ENCODE peak calls at places on chromosomes 7 and 10, in five cellular contexts. One of them, this sample, is unnamed.

GRCh38 chr7:45647967-45648670 is 74.0 kb downstream of the ADCY1 start:
- DNase-seq in esophagus muscularis mucosa: no peak
- DNase-seq in HFFc6: no peak
- DNase-seq in fibroblast of pulmonary artery: no peak
- DNase-seq in type B pancreatic cell: no peak
- DNase-seq in this sample: no peak

GRCh38 chr10:5595095-5595494 is 70.3 kb downstream of the CALML3 start:
- DNase-seq in esophagus muscularis mucosa: no peak
- DNase-seq in HFFc6: no peak
- DNase-seq in fibroblast of pulmonary artery: no peak
- DNase-seq in type B pancreatic cell: no peak
- DNase-seq in this sample: no peak

GRCh38 chr10:123139521-123140163 is 3.9 kb downstream of the HMX3 start:
- DNase-seq in esophagus muscularis mucosa: peak; percentile 74
- DNase-seq in HFFc6: no peak
- DNase-seq in fibroblast of pulmonary artery: peak; percentile 67
- DNase-seq in type B pancreatic cell: no peak
- DNase-seq in this sample: no peak

GRCh38 chr10:10294801-10295515 is 722.7 kb upstream of the CELF2 start:
- DNase-seq in esophagus muscularis mucosa: no peak
- DNase-seq in HFFc6: no peak
- DNase-seq in fibroblast of pulmonary artery: no peak
- DNase-seq in type B pancreatic cell: no peak
- DNase-seq in this sample: no peak

GRCh38 chr10:25050402-25050801 is 34.0 kb downstream of the THNSL1 start:
- DNase-seq in esophagus muscularis mucosa: no peak
- DNase-seq in HFFc6: no peak
- DNase-seq in fibroblast of pulmonary artery: no peak
- DNase-seq in type B pancreatic cell: no peak
- DNase-seq in this sample: no peak

GRCh38 chr7:126803060-126803665 is 449.6 kb downstream of the GRM8 start:
- DNase-seq in esophagus muscularis mucosa: no peak
- DNase-seq in HFFc6: peak; percentile 67
- DNase-seq in fibroblast of pulmonary artery: peak; percentile 82
- DNase-seq in type B pancreatic cell: no peak
- DNase-seq in this sample: peak; percentile 76

GRCh38 chr10:118213456-118213855 is 128.7 kb downstream of the FAM204A start:
- DNase-seq in esophagus muscularis mucosa: no peak
- DNase-seq in HFFc6: no peak
- DNase-seq in fibroblast of pulmonary artery: no peak
- DNase-seq in type B pancreatic cell: no peak
- DNase-seq in this sample: no peak

GRCh38 chr7:85564861-85565630 is 378.2 kb upstream of the SEMA3D start:
- DNase-seq in esophagus muscularis mucosa: no peak
- DNase-seq in HFFc6: peak; percentile 4
- DNase-seq in fibroblast of pulmonary artery: peak; percentile 26
- DNase-seq in type B pancreatic cell: no peak
- DNase-seq in this sample: no peak

GRCh38 chr7:70177166-70177565 is 578.9 kb downstream of the AUTS2 start:
- DNase-seq in esophagus muscularis mucosa: no peak
- DNase-seq in HFFc6: no peak
- DNase-seq in fibroblast of pulmonary artery: no peak
- DNase-seq in type B pancreatic cell: no peak
- DNase-seq in this sample: peak; percentile 70

GRCh38 chr10:95290801-95291633 is at the start of gene PDLIM1:
- DNase-seq in esophagus muscularis mucosa: no peak
- DNase-seq in HFFc6: peak; percentile 49
- DNase-seq in fibroblast of pulmonary artery: peak; percentile 68
- DNase-seq in type B pancreatic cell: peak; percentile 80
- DNase-seq in this sample: peak; percentile 57

GRCh38 chr7:923108-924041 is 31.1 kb downstream of the ADAP1 start:
- DNase-seq in esophagus muscularis mucosa: peak; percentile 94
- DNase-seq in HFFc6: no peak
- DNase-seq in fibroblast of pulmonary artery: peak; percentile 36
- DNase-seq in type B pancreatic cell: no peak
- DNase-seq in this sample: peak; percentile 26

GRCh38 chr10:123906884-123907652 is 15.5 kb upstream of the CPXM2 start:
- DNase-seq in esophagus muscularis mucosa: no peak
- DNase-seq in HFFc6: no peak
- DNase-seq in fibroblast of pulmonary artery: no peak
- DNase-seq in type B pancreatic cell: no peak
- DNase-seq in this sample: no peak

GRCh38 chr7:108613147-108613948 is 43.7 kb downstream of the DNAJB9 start:
- DNase-seq in esophagus muscularis mucosa: no peak
- DNase-seq in HFFc6: peak; percentile 40
- DNase-seq in fibroblast of pulmonary artery: peak; percentile 63
- DNase-seq in type B pancreatic cell: no peak
- DNase-seq in this sample: peak; percentile 50

GRCh38 chr10:43785252-43785651 is 136.6 kb upstream of the ZNF32 start:
- DNase-seq in esophagus muscularis mucosa: no peak
- DNase-seq in HFFc6: no peak
- DNase-seq in fibroblast of pulmonary artery: peak; percentile 30
- DNase-seq in type B pancreatic cell: no peak
- DNase-seq in this sample: no peak

GRCh38 chr10:119441151-119441821 is 101.2 kb downstream of the RGS10 start:
- DNase-seq in esophagus muscularis mucosa: no peak
- DNase-seq in HFFc6: peak; percentile 74
- DNase-seq in fibroblast of pulmonary artery: peak; percentile 95
- DNase-seq in type B pancreatic cell: no peak
- DNase-seq in this sample: peak; percentile 34

GRCh38 chr7:55075464-55075971 is 56.7 kb downstream of the EGFR start:
- DNase-seq in esophagus muscularis mucosa: no peak
- DNase-seq in HFFc6: no peak
- DNase-seq in fibroblast of pulmonary artery: peak; percentile 46
- DNase-seq in type B pancreatic cell: no peak
- DNase-seq in this sample: no peak

GRCh38 chr10:76113952-76114351 is 682.5 kb downstream of the LRMDA start:
- DNase-seq in esophagus muscularis mucosa: no peak
- DNase-seq in HFFc6: no peak
- DNase-seq in fibroblast of pulmonary artery: peak; percentile 1
- DNase-seq in type B pancreatic cell: no peak
- DNase-seq in this sample: no peak

GRCh38 chr7:1400351-1400750 is 58.9 kb downstream of the MICALL2 start:
- DNase-seq in esophagus muscularis mucosa: no peak
- DNase-seq in HFFc6: no peak
- DNase-seq in fibroblast of pulmonary artery: no peak
- DNase-seq in type B pancreatic cell: no peak
- DNase-seq in this sample: no peak

GRCh38 chr10:93711891-93712290 is 9.5 kb upstream of the FRA10AC1 start:
- DNase-seq in esophagus muscularis mucosa: no peak
- DNase-seq in HFFc6: no peak
- DNase-seq in fibroblast of pulmonary artery: peak; percentile 4
- DNase-seq in type B pancreatic cell: no peak
- DNase-seq in this sample: peak; percentile 4

GRCh38 chr10:21689881-21690280 is 155.8 kb downstream of the MLLT10 start:
- DNase-seq in esophagus muscularis mucosa: no peak
- DNase-seq in HFFc6: no peak
- DNase-seq in fibroblast of pulmonary artery: no peak
- DNase-seq in type B pancreatic cell: no peak
- DNase-seq in this sample: no peak

GRCh38 chr7:18440934-18441333 is 54.6 kb upstream of the HDAC9 start:
- DNase-seq in esophagus muscularis mucosa: no peak
- DNase-seq in HFFc6: no peak
- DNase-seq in fibroblast of pulmonary artery: no peak
- DNase-seq in type B pancreatic cell: no peak
- DNase-seq in this sample: no peak

GRCh38 chr7:100163871-100164270 is 4.5 kb downstream of the GAL3ST4 start:
- DNase-seq in esophagus muscularis mucosa: no peak
- DNase-seq in HFFc6: no peak
- DNase-seq in fibroblast of pulmonary artery: no peak
- DNase-seq in type B pancreatic cell: no peak
- DNase-seq in this sample: no peak

GRCh38 chr10:113524120-113524519 is 28.7 kb upstream of the HABP2 start:
- DNase-seq in esophagus muscularis mucosa: no peak
- DNase-seq in HFFc6: no peak
- DNase-seq in fibroblast of pulmonary artery: no peak
- DNase-seq in type B pancreatic cell: no peak
- DNase-seq in this sample: no peak

GRCh38 chr7:42661312-42661711 is 250.6 kb downstream of the C7orf25 start:
- DNase-seq in esophagus muscularis mucosa: peak; percentile 10
- DNase-seq in HFFc6: peak; percentile 9
- DNase-seq in fibroblast of pulmonary artery: peak; percentile 88
- DNase-seq in type B pancreatic cell: no peak
- DNase-seq in this sample: peak; percentile 72

DNA sequence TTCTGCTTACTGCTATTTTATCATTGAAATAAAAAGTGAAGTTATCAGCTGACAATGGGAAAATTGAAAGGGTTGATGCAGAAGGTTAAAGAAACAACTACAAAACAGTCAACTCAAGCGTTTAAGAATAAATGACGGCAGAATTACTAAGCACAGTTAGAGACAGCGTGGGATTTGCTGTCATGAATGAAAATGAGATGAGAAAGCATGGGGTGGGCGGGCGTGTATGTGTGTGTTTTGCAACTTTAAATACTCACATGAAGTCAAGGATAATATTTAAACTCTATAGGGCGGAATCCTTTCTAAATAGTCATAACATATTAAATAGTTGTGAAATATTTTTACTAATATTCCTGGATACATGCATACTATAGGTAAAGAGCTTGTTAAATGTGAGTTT is 450.8 kb downstream of the ETV1 start:
- DNase-seq in esophagus muscularis mucosa: no peak
- DNase-seq in HFFc6: no peak
- DNase-seq in fibroblast of pulmonary artery: peak; percentile 41
- DNase-seq in type B pancreatic cell: no peak
- DNase-seq in this sample: no peak
- TF ChIP-seq CTCF in esophagus muscularis mucosa: no peak
- TF ChIP-seq CTCF in HFFc6: no peak
- TF ChIP-seq CTCF in fibroblast of pulmonary artery: no peak
- TF ChIP-seq CTCF in type B pancreatic cell: no peak
- TF ChIP-seq CTCF in this sample: no peak

DNA sequence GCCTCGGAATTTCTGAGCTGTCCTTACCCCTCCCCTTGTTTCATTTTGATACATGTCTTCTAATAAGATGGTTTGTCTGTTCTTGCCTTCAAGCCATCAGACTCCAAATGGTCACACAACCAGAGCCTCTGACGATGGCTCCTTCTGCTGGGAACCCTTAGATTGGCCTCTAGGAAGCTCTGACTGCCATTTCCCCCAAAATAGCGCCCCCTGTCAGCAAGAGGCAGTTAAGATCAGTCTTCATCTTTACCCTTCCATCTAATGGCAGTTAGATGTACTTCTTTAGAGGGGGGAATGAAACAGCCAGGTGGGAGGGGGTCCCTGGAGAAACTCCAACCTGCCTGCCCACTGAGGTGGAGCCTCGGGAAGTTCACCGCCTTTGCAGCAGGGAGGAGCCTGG is 85.8 kb upstream of the GPR22 start:
- DNase-seq in esophagus muscularis mucosa: no peak
- DNase-seq in HFFc6: no peak
- DNase-seq in fibroblast of pulmonary artery: no peak
- DNase-seq in type B pancreatic cell: no peak
- DNase-seq in this sample: no peak
- TF ChIP-seq CTCF in esophagus muscularis mucosa: no peak
- TF ChIP-seq CTCF in HFFc6: peak; percentile 44
- TF ChIP-seq CTCF in fibroblast of pulmonary artery: no peak
- TF ChIP-seq CTCF in type B pancreatic cell: no peak
- TF ChIP-seq CTCF in this sample: peak; percentile 3

DNA sequence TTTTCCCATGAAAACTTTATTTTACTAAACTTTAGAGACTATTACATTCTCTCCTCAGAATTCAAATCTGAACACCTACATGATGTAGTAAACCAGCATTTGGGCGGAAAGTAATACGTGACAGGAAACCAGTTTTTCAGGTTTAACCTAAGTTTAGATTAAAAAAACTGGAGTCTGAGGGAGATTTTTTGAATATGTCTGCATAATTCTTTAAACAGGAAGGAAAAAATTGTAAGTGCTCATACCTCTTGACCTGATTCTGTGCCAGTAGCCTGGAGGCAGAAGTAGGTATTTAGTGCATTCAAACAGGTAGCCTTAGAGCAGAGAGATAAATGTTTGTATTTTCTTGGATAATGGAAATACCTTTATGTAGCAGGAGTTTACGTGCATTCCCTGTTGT is 224.3 kb downstream of the MDFIC start:
- DNase-seq in esophagus muscularis mucosa: no peak
- DNase-seq in HFFc6: no peak
- DNase-seq in fibroblast of pulmonary artery: no peak
- DNase-seq in type B pancreatic cell: no peak
- DNase-seq in this sample: no peak
- TF ChIP-seq CTCF in esophagus muscularis mucosa: no peak
- TF ChIP-seq CTCF in HFFc6: no peak
- TF ChIP-seq CTCF in fibroblast of pulmonary artery: no peak
- TF ChIP-seq CTCF in type B pancreatic cell: no peak
- TF ChIP-seq CTCF in this sample: no peak

GRCh38 chr10:90289037-90289436 is 568.8 kb downstream of the HTR7 start:
- DNase-seq in esophagus muscularis mucosa: no peak
- DNase-seq in HFFc6: no peak
- DNase-seq in fibroblast of pulmonary artery: peak; percentile 56
- DNase-seq in type B pancreatic cell: no peak
- DNase-seq in this sample: peak; percentile 64
- TF ChIP-seq CTCF in esophagus muscularis mucosa: no peak
- TF ChIP-seq CTCF in HFFc6: no peak
- TF ChIP-seq CTCF in fibroblast of pulmonary artery: no peak
- TF ChIP-seq CTCF in type B pancreatic cell: no peak
- TF ChIP-seq CTCF in this sample: no peak

GRCh38 chr10:102231357-102232318 is 5.5 kb downstream of the ELOVL3 start:
- DNase-seq in esophagus muscularis mucosa: no peak
- DNase-seq in HFFc6: no peak
- DNase-seq in fibroblast of pulmonary artery: peak; percentile 39
- DNase-seq in type B pancreatic cell: peak; percentile 75
- DNase-seq in this sample: no peak
- TF ChIP-seq CTCF in esophagus muscularis mucosa: peak; percentile 53
- TF ChIP-seq CTCF in HFFc6: peak; percentile 90
- TF ChIP-seq CTCF in fibroblast of pulmonary artery: peak; percentile 69
- TF ChIP-seq CTCF in type B pancreatic cell: peak; percentile 77
- TF ChIP-seq CTCF in this sample: peak; percentile 78

GRCh38 chr10:86349474-86349873 is 17.1 kb downstream of the GRID1 start:
- DNase-seq in esophagus muscularis mucosa: no peak
- DNase-seq in HFFc6: no peak
- DNase-seq in fibroblast of pulmonary artery: peak; percentile 10
- DNase-seq in type B pancreatic cell: no peak
- DNase-seq in this sample: no peak
- TF ChIP-seq CTCF in esophagus muscularis mucosa: no peak
- TF ChIP-seq CTCF in HFFc6: peak; percentile 47
- TF ChIP-seq CTCF in fibroblast of pulmonary artery: peak; percentile 34
- TF ChIP-seq CTCF in type B pancreatic cell: peak; percentile 76
- TF ChIP-seq CTCF in this sample: peak; percentile 46

GRCh38 chr10:103716206-103717160 is 138.9 kb downstream of the SH3PXD2A start:
- DNase-seq in esophagus muscularis mucosa: no peak
- DNase-seq in HFFc6: no peak
- DNase-seq in fibroblast of pulmonary artery: no peak
- DNase-seq in type B pancreatic cell: no peak
- DNase-seq in this sample: no peak
- TF ChIP-seq CTCF in esophagus muscularis mucosa: no peak
- TF ChIP-seq CTCF in HFFc6: no peak
- TF ChIP-seq CTCF in fibroblast of pulmonary artery: no peak
- TF ChIP-seq CTCF in type B pancreatic cell: no peak
- TF ChIP-seq CTCF in this sample: no peak

DNA sequence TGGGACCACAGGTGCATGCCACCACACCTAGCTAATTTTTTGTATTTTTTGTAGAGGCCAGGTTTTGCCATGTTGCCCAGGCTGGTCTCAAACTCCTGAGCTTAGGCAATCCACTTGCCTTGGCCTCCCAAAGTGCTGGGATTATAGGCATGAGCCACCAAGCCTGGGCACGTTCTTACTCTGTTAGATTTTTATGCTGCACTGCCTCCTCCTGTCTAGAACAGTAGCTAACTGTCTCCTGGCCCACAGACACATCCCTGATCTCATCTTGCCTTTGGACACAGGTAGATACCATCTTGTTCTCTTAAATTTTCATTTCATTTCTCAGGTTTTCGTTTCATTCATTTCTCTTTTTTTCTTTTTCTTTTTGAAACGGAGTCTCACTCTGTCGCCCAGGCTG is 41.1 kb downstream of the BLVRA start:
- DNase-seq in esophagus muscularis mucosa: no peak
- DNase-seq in HFFc6: no peak
- DNase-seq in fibroblast of pulmonary artery: peak; percentile 5
- DNase-seq in type B pancreatic cell: no peak
- DNase-seq in this sample: no peak
- TF ChIP-seq CTCF in esophagus muscularis mucosa: no peak
- TF ChIP-seq CTCF in HFFc6: peak; percentile 20
- TF ChIP-seq CTCF in fibroblast of pulmonary artery: no peak
- TF ChIP-seq CTCF in type B pancreatic cell: no peak
- TF ChIP-seq CTCF in this sample: no peak

This sample was measured in astrocyte of the spinal cord.